ENCODE peak calls at places on chromosome 10, in four cellular contexts. One of them, this sample, is unnamed.

GRCh38 chr10:15764867-15765454 is 45.2 kb upstream of the ITGA8 start:
- DNase-seq in LoVo: no peak
- DNase-seq in KBM-7: no peak
- DNase-seq in CD8-positive, alpha-beta memory T cell: no peak
- DNase-seq in this sample: no peak

GRCh38 chr10:77801474-77802238 is 124.9 kb downstream of the DLG5 start:
- DNase-seq in KBM-7: no peak
- DNase-seq in CD8-positive, alpha-beta memory T cell: peak
- DNase-seq in LoVo: no peak
- DNase-seq in this sample: no peak

GRCh38 chr10:75397571-75397921 is 4.0 kb downstream of the ZNF503 start:
- DNase-seq in LoVo: no peak
- DNase-seq in CD8-positive, alpha-beta memory T cell: no peak
- DNase-seq in KBM-7: no peak
- DNase-seq in this sample: no peak

GRCh38 chr10:130175074-130175473 is 38.9 kb downstream of the GLRX3 start:
- DNase-seq in CD8-positive, alpha-beta memory T cell: no peak
- DNase-seq in LoVo: no peak
- DNase-seq in KBM-7: no peak
- DNase-seq in this sample: no peak

GRCh38 chr10:128470302-128470962 is 344.2 kb upstream of the MKI67 start:
- DNase-seq in CD8-positive, alpha-beta memory T cell: no peak
- DNase-seq in KBM-7: no peak
- DNase-seq in LoVo: no peak
- DNase-seq in this sample: peak

GRCh38 chr10:110500515-110500905 is 2.8 kb downstream of the DUSP5 start:
- DNase-seq in CD8-positive, alpha-beta memory T cell: no peak
- DNase-seq in LoVo: no peak
- DNase-seq in KBM-7: no peak
- DNase-seq in this sample: no peak

GRCh38 chr10:88892223-88892967 is 12.3 kb downstream of the STAMBPL1 start:
- DNase-seq in CD8-positive, alpha-beta memory T cell: no peak
- DNase-seq in KBM-7: no peak
- DNase-seq in LoVo: no peak
- DNase-seq in this sample: no peak

GRCh38 chr10:13847201-13847631 is 260.5 kb downstream of the PRPF18 start:
- DNase-seq in KBM-7: no peak
- DNase-seq in LoVo: no peak
- DNase-seq in CD8-positive, alpha-beta memory T cell: no peak
- DNase-seq in this sample: no peak

GRCh38 chr10:57222603-57223002 is 861.5 kb upstream of the ZWINT start:
- DNase-seq in KBM-7: no peak
- DNase-seq in CD8-positive, alpha-beta memory T cell: no peak
- DNase-seq in LoVo: no peak
- DNase-seq in this sample: no peak

GRCh38 chr10:11647676-11648075 is 36.2 kb upstream of the USP6NL start:
- DNase-seq in KBM-7: no peak
- DNase-seq in LoVo: no peak
- DNase-seq in CD8-positive, alpha-beta memory T cell: no peak
- DNase-seq in this sample: no peak

GRCh38 chr10:114520453-114520852 is 116.2 kb upstream of the AFAP1L2 start:
- DNase-seq in CD8-positive, alpha-beta memory T cell: no peak
- DNase-seq in KBM-7: no peak
- DNase-seq in LoVo: peak
- DNase-seq in this sample: peak

GRCh38 chr10:13834581-13835286 is 248.0 kb downstream of the PRPF18 start:
- DNase-seq in CD8-positive, alpha-beta memory T cell: no peak
- DNase-seq in LoVo: no peak
- DNase-seq in KBM-7: peak
- DNase-seq in this sample: peak

GRCh38 chr10:133103311-133103910 is 15.7 kb downstream of the ADGRA1 start:
- DNase-seq in LoVo: no peak
- DNase-seq in KBM-7: no peak
- DNase-seq in CD8-positive, alpha-beta memory T cell: no peak
- DNase-seq in this sample: no peak

GRCh38 chr10:88952647-88953111 is at the start of gene ACTA2:
- DNase-seq in LoVo: no peak
- DNase-seq in KBM-7: no peak
- DNase-seq in CD8-positive, alpha-beta memory T cell: no peak
- DNase-seq in this sample: no peak

GRCh38 chr10:69362471-69362954 is 54.2 kb downstream of the TACR2 start:
- DNase-seq in LoVo: no peak
- DNase-seq in KBM-7: no peak
- DNase-seq in CD8-positive, alpha-beta memory T cell: peak
- DNase-seq in this sample: no peak

GRCh38 chr10:132575320-132576201 is 38.0 kb downstream of the INPP5A start:
- DNase-seq in KBM-7: peak
- DNase-seq in LoVo: peak
- DNase-seq in CD8-positive, alpha-beta memory T cell: no peak
- DNase-seq in this sample: no peak

GRCh38 chr10:101495324-101495925 is 92.6 kb downstream of the POLL start:
- DNase-seq in CD8-positive, alpha-beta memory T cell: no peak
- DNase-seq in LoVo: peak
- DNase-seq in KBM-7: peak
- DNase-seq in this sample: peak

GRCh38 chr10:101287183-101287830 is 58.0 kb upstream of the LBX1 start:
- DNase-seq in LoVo: no peak
- DNase-seq in CD8-positive, alpha-beta memory T cell: no peak
- DNase-seq in KBM-7: peak
- DNase-seq in this sample: no peak

GRCh38 chr10:32413513-32413912 is 32.4 kb upstream of the CCDC7 start:
- DNase-seq in KBM-7: no peak
- DNase-seq in CD8-positive, alpha-beta memory T cell: peak
- DNase-seq in LoVo: peak
- DNase-seq in this sample: no peak

GRCh38 chr10:35433851-35434426 is 97.6 kb downstream of the CCNY start:
- DNase-seq in KBM-7: peak
- DNase-seq in CD8-positive, alpha-beta memory T cell: no peak
- DNase-seq in LoVo: no peak
- DNase-seq in this sample: no peak

GRCh38 chr10:102453502-102453901 is 2.2 kb upstream of the C10orf95 start:
- DNase-seq in KBM-7: no peak
- DNase-seq in LoVo: no peak
- DNase-seq in CD8-positive, alpha-beta memory T cell: no peak
- DNase-seq in this sample: no peak

GRCh38 chr10:123784636-123785035 is 107.0 kb downstream of the CPXM2 start:
- DNase-seq in CD8-positive, alpha-beta memory T cell: no peak
- DNase-seq in KBM-7: no peak
- DNase-seq in LoVo: no peak
- DNase-seq in this sample: no peak

GRCh38 chr10:119625570-119626280 is 25.5 kb upstream of the BAG3 start:
- DNase-seq in LoVo: no peak
- DNase-seq in CD8-positive, alpha-beta memory T cell: no peak
- DNase-seq in KBM-7: no peak
- DNase-seq in this sample: no peak

GRCh38 chr10:119409906-119410305 is 132.6 kb downstream of the RGS10 start:
- DNase-seq in LoVo: no peak
- DNase-seq in KBM-7: no peak
- DNase-seq in CD8-positive, alpha-beta memory T cell: no peak
- DNase-seq in this sample: no peak

GRCh38 chr10:30579554-30579953 is 50.0 kb downstream of the LYZL2 start:
- DNase-seq in CD8-positive, alpha-beta memory T cell: no peak
- DNase-seq in LoVo: no peak
- DNase-seq in KBM-7: no peak
- DNase-seq in this sample: no peak

GRCh38 chr10:116611153-116611545 is 9.6 kb upstream of the PNLIPRP2 start:
- DNase-seq in CD8-positive, alpha-beta memory T cell: no peak
- DNase-seq in LoVo: no peak
- DNase-seq in KBM-7: no peak
- DNase-seq in this sample: no peak

GRCh38 chr10:96133135-96133534 is 3.0 kb downstream of the ZNF518A start:
- DNase-seq in LoVo: no peak
- DNase-seq in CD8-positive, alpha-beta memory T cell: no peak
- DNase-seq in KBM-7: no peak
- DNase-seq in this sample: no peak

This sample was measured in NCI-H345.